ENCODE peak calls at places on chromosome 10, in six cellular contexts. One of them, this sample, is unnamed.

GRCh38 chr10:124123141-124123540 is 29.7 kb upstream of the CHST15 start:
- DNase-seq in H54: no peak
- DNase-seq in progenitor cell of endocrine pancreas: no peak
- DNase-seq in GM13977: no peak
- DNase-seq in activated CD4-positive, alpha-beta T cell treated with anti-CD3 and anti-CD28 coated beads, Interleukin-2, amount 50 U/mL, for 24 hours: no peak
- DNase-seq in pulmonary artery endothelial cell: no peak
- DNase-seq in this sample: no peak

GRCh38 chr10:132804785-132805426 is 19.0 kb upstream of the NKX6-2 start:
- DNase-seq in progenitor cell of endocrine pancreas: no peak
- DNase-seq in activated CD4-positive, alpha-beta T cell treated with anti-CD3 and anti-CD28 coated beads, Interleukin-2, amount 50 U/mL, for 24 hours: no peak
- DNase-seq in GM13977: no peak
- DNase-seq in H54: no peak
- DNase-seq in pulmonary artery endothelial cell: no peak
- DNase-seq in this sample: no peak

GRCh38 chr10:113520606-113521481 is 32.0 kb upstream of the HABP2 start:
- DNase-seq in GM13977: peak; percentile 61
- DNase-seq in pulmonary artery endothelial cell: peak; percentile 30
- DNase-seq in progenitor cell of endocrine pancreas: peak; percentile 44
- DNase-seq in activated CD4-positive, alpha-beta T cell treated with anti-CD3 and anti-CD28 coated beads, Interleukin-2, amount 50 U/mL, for 24 hours: no peak
- DNase-seq in H54: peak; percentile 42
- DNase-seq in this sample: no peak

GRCh38 chr10:93573051-93573909 is 6.8 kb downstream of the FFAR4 start:
- DNase-seq in GM13977: no peak
- DNase-seq in activated CD4-positive, alpha-beta T cell treated with anti-CD3 and anti-CD28 coated beads, Interleukin-2, amount 50 U/mL, for 24 hours: no peak
- DNase-seq in pulmonary artery endothelial cell: no peak
- DNase-seq in H54: no peak
- DNase-seq in progenitor cell of endocrine pancreas: no peak
- DNase-seq in this sample: no peak

GRCh38 chr10:13775786-13776780 is 189.3 kb downstream of the PRPF18 start:
- DNase-seq in H54: peak; percentile 50
- DNase-seq in GM13977: no peak
- DNase-seq in pulmonary artery endothelial cell: no peak
- DNase-seq in activated CD4-positive, alpha-beta T cell treated with anti-CD3 and anti-CD28 coated beads, Interleukin-2, amount 50 U/mL, for 24 hours: no peak
- DNase-seq in progenitor cell of endocrine pancreas: no peak
- DNase-seq in this sample: no peak

GRCh38 chr10:70084189-70084588 is 31.5 kb downstream of the MACROH2A2 start:
- DNase-seq in progenitor cell of endocrine pancreas: no peak
- DNase-seq in GM13977: no peak
- DNase-seq in pulmonary artery endothelial cell: no peak
- DNase-seq in activated CD4-positive, alpha-beta T cell treated with anti-CD3 and anti-CD28 coated beads, Interleukin-2, amount 50 U/mL, for 24 hours: no peak
- DNase-seq in H54: no peak
- DNase-seq in this sample: no peak

GRCh38 chr10:34859170-34859569 is 44.1 kb upstream of the PARD3 start:
- DNase-seq in pulmonary artery endothelial cell: no peak
- DNase-seq in H54: no peak
- DNase-seq in GM13977: no peak
- DNase-seq in progenitor cell of endocrine pancreas: no peak
- DNase-seq in activated CD4-positive, alpha-beta T cell treated with anti-CD3 and anti-CD28 coated beads, Interleukin-2, amount 50 U/mL, for 24 hours: no peak
- DNase-seq in this sample: no peak

GRCh38 chr10:33163941-33164824 is 170.3 kb downstream of the NRP1 start:
- DNase-seq in progenitor cell of endocrine pancreas: no peak
- DNase-seq in pulmonary artery endothelial cell: no peak
- DNase-seq in activated CD4-positive, alpha-beta T cell treated with anti-CD3 and anti-CD28 coated beads, Interleukin-2, amount 50 U/mL, for 24 hours: no peak
- DNase-seq in GM13977: no peak
- DNase-seq in H54: peak; percentile 44
- DNase-seq in this sample: no peak